ENCODE peak calls at places on chromosome 11, in ten cellular contexts. O is tibial nerve, D is esophagus squamous epithelium, H is Peyer's patch, X is A549, V is transverse colon, W is heart left ventricle, Z is body of pancreas, I is GM12891, J is H54. E is an unnamed sample.

GRCh38 chr11:101738494-101738893 is 154.7 kb upstream of the TRPC6 start:
- DNase-seq in O (no peak), D (no peak), H (no peak), X (no peak), V (no peak), W (no peak), Z (no peak), I (no peak), J (no peak), E (no peak)

GRCh38 chr11:77175869-77176539 is 48.0 kb downstream of the MYO7A start:
- DNase-seq in O (peak; percentile 22), D (no peak), H (no peak), X (no peak), V (no peak), W (peak; percentile 54), Z (no peak), I (no peak), J (no peak), E (no peak)

GRCh38 chr11:17719028-17719939 is at the start of gene MYOD1:
- DNase-seq in O (no peak), D (no peak), H (no peak), X (peak; percentile 43), V (no peak), W (no peak), Z (no peak), I (no peak), J (no peak), E (no peak)

GRCh38 chr11:12170984-12171383 is 60.6 kb downstream of the MICAL2 start:
- DNase-seq in O (peak; percentile 60), D (no peak), H (no peak), X (no peak), V (no peak), W (peak; percentile 58), Z (no peak), I (no peak), J (no peak), E (no peak)

GRCh38 chr11:76589945-76590630 is 80.5 kb downstream of the LRRC32 start:
- DNase-seq in O (no peak), D (no peak), H (no peak), X (no peak), V (no peak), W (no peak), Z (no peak), I (no peak), J (no peak), E (no peak)

GRCh38 chr11:88337342-88338222 is at the start of gene CTSC:
- DNase-seq in O (peak; percentile 90), D (peak; percentile 65), H (peak; percentile 99), X (peak; percentile 87), V (peak; percentile 96), W (peak; percentile 94), Z (peak; percentile 93), I (peak; percentile 77), J (peak; percentile 56), E (peak; percentile 92)

GRCh38 chr11:118514103-118514502 is 13.2 kb upstream of the TTC36 start:
- DNase-seq in O (no peak), D (no peak), H (no peak), X (no peak), V (no peak), W (no peak), Z (no peak), I (no peak), J (no peak), E (no peak)

GRCh38 chr11:130166457-130166784 is 6.8 kb downstream of the ST14 start:
- DNase-seq in O (no peak), D (no peak), H (peak; percentile 91), X (peak; percentile 81), V (peak; percentile 78), W (peak; percentile 40), Z (no peak), I (no peak), J (peak; percentile 94), E (no peak)

GRCh38 chr11:20754957-20755356 is 85.6 kb downstream of the NELL1 start:
- DNase-seq in O (no peak), D (no peak), H (no peak), X (peak; percentile 9), V (no peak), W (no peak), Z (no peak), I (no peak), J (peak; percentile 25), E (no peak)

GRCh38 chr11:76701701-76702100 is 31.2 kb upstream of the LRRC32 start:
- DNase-seq in O (no peak), D (no peak), H (no peak), X (no peak), V (no peak), W (no peak), Z (no peak), I (no peak), J (peak; percentile 68), E (peak; percentile 66)

GRCh38 chr11:6617315-6617781 is 1.9 kb downstream of the TPP1 start:
- DNase-seq in O (no peak), D (no peak), H (no peak), X (no peak), V (no peak), W (no peak), Z (no peak), I (no peak), J (no peak), E (no peak)

GRCh38 chr11:6616596-6617250 is 2.5 kb downstream of the TPP1 start:
- DNase-seq in O (no peak), D (no peak), H (no peak), X (no peak), V (no peak), W (no peak), Z (no peak), I (no peak), J (no peak), E (no peak)

GRCh38 chr11:6621711-6622211 is 2.5 kb upstream of the TPP1 start:
- DNase-seq in O (no peak), D (no peak), H (no peak), X (no peak), V (no peak), W (no peak), Z (no peak), I (no peak), J (no peak), E (no peak)

GRCh38 chr11:6618117-6619020 is 853 bp downstream of the TPP1 start:
- DNase-seq in O (peak; percentile 40), D (no peak), H (peak; percentile 85), X (no peak), V (peak; percentile 49), W (no peak), Z (no peak), I (no peak), J (peak; percentile 46), E (peak; percentile 65)

GRCh38 chr11:6619021-6619745 is at the start of gene TPP1:
- DNase-seq in O (peak; percentile 99), D (peak; percentile 71), H (peak; percentile 98), X (peak; percentile 94), V (peak; percentile 95), W (peak; percentile 94), Z (peak; percentile 91), I (peak; percentile 93), J (peak; percentile 99), E (peak; percentile 93)
- TF ChIP-seq POLR2A in O (peak; percentile 85), D (peak; percentile 67), H (peak; percentile 78), X (peak; percentile 69), V (peak; percentile 85), W (peak; percentile 74), Z (no peak), I (peak; percentile 71), J (peak; percentile 36), E (peak; percentile 97)

GRCh38 chr11:86681039-86681745 is 8.8 kb upstream of the ME3 start:
- DNase-seq in O (no peak), D (no peak), H (no peak), X (no peak), V (no peak), W (no peak), Z (no peak), I (no peak), J (no peak), E (no peak)

GRCh38 chr11:86676533-86677154 is 4.2 kb upstream of the ME3 start:
- DNase-seq in O (no peak), D (no peak), H (no peak), X (peak; percentile 65), V (no peak), W (no peak), Z (no peak), I (no peak), J (no peak), E (peak; percentile 61)

GRCh38 chr11:86676010-86676409 is 3.6 kb upstream of the ME3 start:
- DNase-seq in O (no peak), D (no peak), H (no peak), X (no peak), V (peak; percentile 64), W (no peak), Z (no peak), I (no peak), J (no peak), E (no peak)

GRCh38 chr11:86678296-86678695 is 5.9 kb upstream of the ME3 start:
- DNase-seq in O (no peak), D (no peak), H (no peak), X (no peak), V (no peak), W (no peak), Z (no peak), I (no peak), J (no peak), E (peak; percentile 53)

DNA sequence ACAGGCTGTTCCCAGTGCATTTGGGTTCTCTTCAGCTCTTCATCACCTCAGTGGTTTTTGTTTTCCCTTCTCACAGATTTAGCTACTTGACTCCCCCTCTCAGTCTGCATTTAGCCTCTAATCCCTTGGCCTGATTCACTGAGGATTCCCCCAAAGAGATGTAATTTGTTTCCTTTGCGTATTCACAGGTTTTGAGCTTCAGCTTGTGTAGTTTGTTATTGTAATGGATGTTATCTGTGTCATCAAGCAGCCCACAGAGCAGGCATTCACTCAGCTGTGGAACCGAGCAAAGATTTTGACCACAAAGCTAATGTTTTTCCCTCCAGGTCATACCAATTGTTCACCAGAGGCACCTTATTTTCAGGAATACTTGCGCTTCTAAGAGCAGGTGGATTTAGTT is 6.4 kb upstream of the ME3 start:
- DNase-seq in O (no peak), D (no peak), H (no peak), X (no peak), V (no peak), W (no peak), Z (no peak), I (no peak), J (no peak), E (no peak)
- TF ChIP-seq POLR2A in O (no peak), D (no peak), H (no peak), X (no peak), V (no peak), W (no peak), Z (no peak), I (no peak), J (no peak), E (no peak)

DNA sequence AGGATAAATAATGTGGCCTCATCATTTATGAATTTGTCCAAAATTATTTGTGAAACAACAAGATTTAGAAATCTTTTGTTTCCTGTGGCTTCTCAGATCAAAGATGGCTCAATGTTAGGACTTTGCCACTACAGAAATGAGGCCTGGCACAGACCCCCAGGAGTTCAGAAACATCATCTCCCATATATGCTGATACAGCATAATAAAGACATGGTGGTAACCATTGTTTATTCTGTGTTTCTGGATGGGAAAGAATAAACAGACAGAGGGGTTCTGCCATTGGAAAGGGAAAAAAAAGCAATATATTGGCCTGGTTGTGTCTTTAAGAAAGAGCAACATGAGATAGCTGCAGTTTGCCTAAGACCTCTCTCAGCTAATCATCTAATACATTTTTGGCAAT is 6.9 kb downstream of the OR5AN1 start:
- DNase-seq in O (no peak), D (no peak), H (no peak), X (no peak), V (no peak), W (no peak), Z (no peak), I (no peak), J (no peak), E (no peak)
- TF ChIP-seq POLR2A in O (no peak), D (no peak), H (no peak), X (no peak), V (no peak), W (no peak), Z (no peak), I (no peak), J (no peak), E (no peak)

GRCh38 chr11:66744485-66745355 is 15.7 kb upstream of the SPTBN2 start:
- DNase-seq in O (peak; percentile 62), D (no peak), H (peak; percentile 94), X (peak; percentile 83), V (peak; percentile 91), W (peak; percentile 81), Z (peak; percentile 83), I (peak; percentile 99), J (peak; percentile 93), E (peak; percentile 85)
- TF ChIP-seq POLR2A in O (no peak), D (peak; percentile 35), H (peak; percentile 81), X (peak; percentile 47), V (peak; percentile 72), W (peak; percentile 81), Z (no peak), I (peak; percentile 40), J (peak; percentile 64), E (peak; percentile 81)